ENCODE peak calls at places on chromosome 2, in five cellular contexts. One of them, this sample, is unnamed.
A peak's percentile ranks its signal among the peaks of the same experiment; 100 is the strongest.

GRCh38 chr2:186907897-186908296 is 58.9 kb upstream of the ZSWIM2 start:
- DNase-seq in heart left ventricle: no peak
- DNase-seq in NCI-H2081 treated with DMSO at 0.1 percent for 48 hours: no peak
- DNase-seq in ureter: no peak
- DNase-seq in T follicular helper cell: no peak
- DNase-seq in this sample: no peak

GRCh38 chr2:209653164-209653563 is 118.5 kb upstream of the UNC80 start:
- DNase-seq in T follicular helper cell: no peak
- DNase-seq in ureter: no peak
- DNase-seq in NCI-H2081 treated with DMSO at 0.1 percent for 48 hours: no peak
- DNase-seq in heart left ventricle: no peak
- DNase-seq in this sample: no peak

GRCh38 chr2:179963626-179964025 is 43.5 kb downstream of the CWC22 start:
- DNase-seq in NCI-H2081 treated with DMSO at 0.1 percent for 48 hours: no peak
- DNase-seq in heart left ventricle: no peak
- DNase-seq in ureter: no peak
- DNase-seq in T follicular helper cell: no peak
- DNase-seq in this sample: no peak

GRCh38 chr2:203155406-203155805 is 83.4 kb upstream of the CYP20A1 start:
- DNase-seq in T follicular helper cell: no peak
- DNase-seq in NCI-H2081 treated with DMSO at 0.1 percent for 48 hours: no peak
- DNase-seq in ureter: no peak
- DNase-seq in heart left ventricle: no peak
- DNase-seq in this sample: no peak

GRCh38 chr2:237191693-237192076 is 106.0 kb downstream of the COPS8 start:
- DNase-seq in ureter: no peak
- DNase-seq in T follicular helper cell: no peak
- DNase-seq in NCI-H2081 treated with DMSO at 0.1 percent for 48 hours: no peak
- DNase-seq in heart left ventricle: no peak
- DNase-seq in this sample: no peak

GRCh38 chr2:137677466-137677865 is 286.8 kb upstream of the HNMT start:
- DNase-seq in T follicular helper cell: no peak
- DNase-seq in NCI-H2081 treated with DMSO at 0.1 percent for 48 hours: no peak
- DNase-seq in ureter: no peak
- DNase-seq in heart left ventricle: no peak
- DNase-seq in this sample: no peak

GRCh38 chr2:20592106-20593071 is 58.5 kb downstream of the HS1BP3 start:
- DNase-seq in NCI-H2081 treated with DMSO at 0.1 percent for 48 hours: no peak
- DNase-seq in ureter: no peak
- DNase-seq in heart left ventricle: no peak
- DNase-seq in T follicular helper cell: no peak
- DNase-seq in this sample: no peak

GRCh38 chr2:46743021-46743420 is 172.6 kb downstream of the MCFD2 start:
- DNase-seq in ureter: no peak
- DNase-seq in NCI-H2081 treated with DMSO at 0.1 percent for 48 hours: no peak
- DNase-seq in heart left ventricle: no peak
- DNase-seq in T follicular helper cell: no peak
- DNase-seq in this sample: no peak

GRCh38 chr2:135803276-135803675 is 33.7 kb downstream of the LCT start:
- DNase-seq in heart left ventricle: no peak
- DNase-seq in NCI-H2081 treated with DMSO at 0.1 percent for 48 hours: no peak
- DNase-seq in T follicular helper cell: no peak
- DNase-seq in ureter: no peak
- DNase-seq in this sample: no peak

GRCh38 chr2:134792147-134792546 is 46.3 kb upstream of the ACMSD start:
- DNase-seq in NCI-H2081 treated with DMSO at 0.1 percent for 48 hours: no peak
- DNase-seq in T follicular helper cell: no peak
- DNase-seq in heart left ventricle: no peak
- DNase-seq in ureter: no peak
- DNase-seq in this sample: no peak

GRCh38 chr2:43898134-43898957 is 59.6 kb downstream of the ABCG8 start:
- DNase-seq in T follicular helper cell: no peak
- DNase-seq in heart left ventricle: no peak
- DNase-seq in ureter: no peak
- DNase-seq in NCI-H2081 treated with DMSO at 0.1 percent for 48 hours: peak; percentile 89
- DNase-seq in this sample: no peak

GRCh38 chr2:109720379-109721116 is 73.6 kb upstream of the RGPD5 start:
- DNase-seq in ureter: peak; percentile 41
- DNase-seq in T follicular helper cell: no peak
- DNase-seq in heart left ventricle: no peak
- DNase-seq in NCI-H2081 treated with DMSO at 0.1 percent for 48 hours: no peak
- DNase-seq in this sample: no peak

GRCh38 chr2:180337136-180337535 is 330.0 kb upstream of the CWC22 start:
- DNase-seq in heart left ventricle: no peak
- DNase-seq in T follicular helper cell: no peak
- DNase-seq in NCI-H2081 treated with DMSO at 0.1 percent for 48 hours: no peak
- DNase-seq in ureter: no peak
- DNase-seq in this sample: no peak

GRCh38 chr2:236684534-236685256 is 115.1 kb downstream of the ACKR3 start:
- DNase-seq in heart left ventricle: no peak
- DNase-seq in T follicular helper cell: no peak
- DNase-seq in ureter: no peak
- DNase-seq in NCI-H2081 treated with DMSO at 0.1 percent for 48 hours: no peak
- DNase-seq in this sample: no peak

GRCh38 chr2:64405476-64406406 is 48.2 kb upstream of the LGALSL start:
- DNase-seq in T follicular helper cell: no peak
- DNase-seq in heart left ventricle: no peak
- DNase-seq in ureter: no peak
- DNase-seq in NCI-H2081 treated with DMSO at 0.1 percent for 48 hours: no peak
- DNase-seq in this sample: no peak

GRCh38 chr2:231425811-231426703 is 30.5 kb downstream of the B3GNT7 start:
- DNase-seq in NCI-H2081 treated with DMSO at 0.1 percent for 48 hours: no peak
- DNase-seq in ureter: no peak
- DNase-seq in heart left ventricle: no peak
- DNase-seq in T follicular helper cell: peak; percentile 63
- DNase-seq in this sample: no peak

GRCh38 chr2:101152195-101153076 is 1.3 kb upstream of the TBC1D8 start:
- DNase-seq in T follicular helper cell: no peak
- DNase-seq in ureter: no peak
- DNase-seq in NCI-H2081 treated with DMSO at 0.1 percent for 48 hours: peak; percentile 21
- DNase-seq in heart left ventricle: peak; percentile 61
- DNase-seq in this sample: peak; percentile 47

GRCh38 chr2:42961385-42961800 is 169.0 kb upstream of the HAAO start:
- DNase-seq in ureter: peak; percentile 80
- DNase-seq in NCI-H2081 treated with DMSO at 0.1 percent for 48 hours: no peak
- DNase-seq in heart left ventricle: peak; percentile 71
- DNase-seq in T follicular helper cell: no peak
- DNase-seq in this sample: no peak

GRCh38 chr2:67455219-67456142 is 58.3 kb downstream of the ETAA1 start:
- DNase-seq in heart left ventricle: no peak
- DNase-seq in NCI-H2081 treated with DMSO at 0.1 percent for 48 hours: no peak
- DNase-seq in T follicular helper cell: no peak
- DNase-seq in ureter: no peak
- DNase-seq in this sample: no peak

GRCh38 chr2:236862961-236863728 is 222.5 kb upstream of the COPS8 start:
- DNase-seq in heart left ventricle: no peak
- DNase-seq in NCI-H2081 treated with DMSO at 0.1 percent for 48 hours: no peak
- DNase-seq in ureter: peak; percentile 22
- DNase-seq in T follicular helper cell: no peak
- DNase-seq in this sample: no peak

GRCh38 chr2:222242532-222242931 is 56.3 kb downstream of the PAX3 start:
- DNase-seq in ureter: no peak
- DNase-seq in NCI-H2081 treated with DMSO at 0.1 percent for 48 hours: no peak
- DNase-seq in heart left ventricle: no peak
- DNase-seq in T follicular helper cell: no peak
- DNase-seq in this sample: no peak

GRCh38 chr2:238236571-238236970 is 3.3 kb downstream of the HES6 start:
- DNase-seq in heart left ventricle: no peak
- DNase-seq in T follicular helper cell: no peak
- DNase-seq in NCI-H2081 treated with DMSO at 0.1 percent for 48 hours: no peak
- DNase-seq in ureter: no peak
- DNase-seq in this sample: no peak

GRCh38 chr2:1544478-1545069 is 131.3 kb downstream of the TPO start:
- DNase-seq in heart left ventricle: no peak
- DNase-seq in ureter: no peak
- DNase-seq in NCI-H2081 treated with DMSO at 0.1 percent for 48 hours: no peak
- DNase-seq in T follicular helper cell: no peak
- DNase-seq in this sample: no peak

GRCh38 chr2:100824842-100825241 is 4.9 kb downstream of the NPAS2 start:
- DNase-seq in ureter: no peak
- DNase-seq in NCI-H2081 treated with DMSO at 0.1 percent for 48 hours: no peak
- DNase-seq in T follicular helper cell: no peak
- DNase-seq in heart left ventricle: no peak
- DNase-seq in this sample: no peak

GRCh38 chr2:64839844-64840243 is 149.4 kb upstream of the SLC1A4 start:
- DNase-seq in heart left ventricle: no peak
- DNase-seq in T follicular helper cell: no peak
- DNase-seq in ureter: no peak
- DNase-seq in NCI-H2081 treated with DMSO at 0.1 percent for 48 hours: no peak
- DNase-seq in this sample: peak; percentile 62

GRCh38 chr2:17318013-17318412 is 200.2 kb downstream of the RAD51AP2 start:
- DNase-seq in heart left ventricle: no peak
- DNase-seq in T follicular helper cell: no peak
- DNase-seq in ureter: no peak
- DNase-seq in NCI-H2081 treated with DMSO at 0.1 percent for 48 hours: no peak
- DNase-seq in this sample: no peak

GRCh38 chr2:241616168-241617125 is 20.5 kb downstream of the THAP4 start:
- DNase-seq in NCI-H2081 treated with DMSO at 0.1 percent for 48 hours: peak; percentile 37
- DNase-seq in ureter: no peak
- DNase-seq in T follicular helper cell: no peak
- DNase-seq in heart left ventricle: no peak
- DNase-seq in this sample: no peak

GRCh38 chr2:222358876-222359275 is 60.1 kb upstream of the PAX3 start:
- DNase-seq in T follicular helper cell: no peak
- DNase-seq in ureter: no peak
- DNase-seq in NCI-H2081 treated with DMSO at 0.1 percent for 48 hours: no peak
- DNase-seq in heart left ventricle: no peak
- DNase-seq in this sample: no peak

GRCh38 chr2:238489896-238490295 is 63.2 kb downstream of the ASB1 start:
- DNase-seq in ureter: no peak
- DNase-seq in T follicular helper cell: no peak
- DNase-seq in heart left ventricle: no peak
- DNase-seq in NCI-H2081 treated with DMSO at 0.1 percent for 48 hours: no peak
- DNase-seq in this sample: no peak

This sample was measured in stimulated activated naive B cell treated with anti-CD40 and anti-IgM and Interleukin-4, amounts not matched to agents 10 μg/mL and 1 μg/mL and 100 μg/mL, for 72 hours.